ENCODE peak calls at places on chromosomes 16 and 17, in five cellular contexts. One of them, this sample, is unnamed.

GRCh38 chr17:35795871-35796265 is 427 bp upstream of the MMP28 start:
- DNase-seq in effector memory CD4-positive, alpha-beta T cell: no peak
- DNase-seq in uterus: no peak
- DNase-seq in caudate nucleus: no peak
- DNase-seq in mucosa of descending colon: no peak
- DNase-seq in this sample: no peak

GRCh38 chr17:70780031-70780430 is 610.7 kb downstream of the KCNJ2 start:
- DNase-seq in effector memory CD4-positive, alpha-beta T cell: no peak
- DNase-seq in uterus: no peak
- DNase-seq in caudate nucleus: no peak
- DNase-seq in mucosa of descending colon: no peak
- DNase-seq in this sample: no peak

GRCh38 chr17:59829217-59830006 is 63.3 kb downstream of the TUBD1 start:
- DNase-seq in effector memory CD4-positive, alpha-beta T cell: no peak
- DNase-seq in uterus: no peak
- DNase-seq in caudate nucleus: no peak
- DNase-seq in mucosa of descending colon: peak
- DNase-seq in this sample: no peak

GRCh38 chr17:77451894-77452852 is 311.4 kb downstream of the SEC14L1 start:
- DNase-seq in effector memory CD4-positive, alpha-beta T cell: no peak
- DNase-seq in uterus: peak
- DNase-seq in caudate nucleus: peak
- DNase-seq in mucosa of descending colon: peak
- DNase-seq in this sample: peak

GRCh38 chr17:74271902-74272563 is 2.0 kb upstream of the DNAI2 start:
- DNase-seq in effector memory CD4-positive, alpha-beta T cell: no peak
- DNase-seq in uterus: no peak
- DNase-seq in caudate nucleus: peak
- DNase-seq in mucosa of descending colon: no peak
- DNase-seq in this sample: peak

GRCh38 chr17:38451840-38452529 is 23.7 kb downstream of the ARHGAP23 start:
- DNase-seq in effector memory CD4-positive, alpha-beta T cell: no peak
- DNase-seq in uterus: peak
- DNase-seq in caudate nucleus: no peak
- DNase-seq in mucosa of descending colon: peak
- DNase-seq in this sample: no peak

GRCh38 chr17:70067104-70067503 is 7.9 kb upstream of the KCNJ16 start:
- DNase-seq in effector memory CD4-positive, alpha-beta T cell: no peak
- DNase-seq in uterus: no peak
- DNase-seq in caudate nucleus: no peak
- DNase-seq in mucosa of descending colon: no peak
- DNase-seq in this sample: no peak

GRCh38 chr17:36901506-36901905 is 35.8 kb upstream of the LHX1 start:
- DNase-seq in effector memory CD4-positive, alpha-beta T cell: no peak
- DNase-seq in uterus: no peak
- DNase-seq in caudate nucleus: no peak
- DNase-seq in mucosa of descending colon: no peak
- DNase-seq in this sample: no peak

GRCh38 chr16:49839462-49839825 is 16.5 kb downstream of the ZNF423 start:
- DNase-seq in effector memory CD4-positive, alpha-beta T cell: no peak
- DNase-seq in uterus: no peak
- DNase-seq in caudate nucleus: no peak
- DNase-seq in mucosa of descending colon: no peak
- DNase-seq in this sample: no peak

GRCh38 chr16:24976061-24976779 is 38.9 kb downstream of the ARHGAP17 start:
- DNase-seq in effector memory CD4-positive, alpha-beta T cell: no peak
- DNase-seq in uterus: no peak
- DNase-seq in caudate nucleus: no peak
- DNase-seq in mucosa of descending colon: no peak
- DNase-seq in this sample: no peak

GRCh38 chr17:9224485-9224884 is 203.2 kb downstream of the NTN1 start:
- DNase-seq in effector memory CD4-positive, alpha-beta T cell: no peak
- DNase-seq in uterus: no peak
- DNase-seq in caudate nucleus: no peak
- DNase-seq in mucosa of descending colon: no peak
- DNase-seq in this sample: no peak

GRCh38 chr16:86846136-86846535 is 267.8 kb downstream of the FOXL1 start:
- DNase-seq in effector memory CD4-positive, alpha-beta T cell: no peak
- DNase-seq in uterus: no peak
- DNase-seq in caudate nucleus: no peak
- DNase-seq in mucosa of descending colon: no peak
- DNase-seq in this sample: no peak

GRCh38 chr17:59652119-59652518 is 32.4 kb downstream of the CLTC start:
- DNase-seq in effector memory CD4-positive, alpha-beta T cell: no peak
- DNase-seq in uterus: no peak
- DNase-seq in caudate nucleus: no peak
- DNase-seq in mucosa of descending colon: no peak
- DNase-seq in this sample: no peak

GRCh38 chr17:82876149-82876548 is 36.3 kb upstream of the ZNF750 start:
- DNase-seq in effector memory CD4-positive, alpha-beta T cell: no peak
- DNase-seq in uterus: peak
- DNase-seq in caudate nucleus: no peak
- DNase-seq in mucosa of descending colon: no peak
- DNase-seq in this sample: peak

GRCh38 chr16:85996843-85997242 is 97.9 kb downstream of the IRF8 start:
- DNase-seq in effector memory CD4-positive, alpha-beta T cell: no peak
- DNase-seq in uterus: no peak
- DNase-seq in caudate nucleus: no peak
- DNase-seq in mucosa of descending colon: no peak
- DNase-seq in this sample: no peak

GRCh38 chr16:19520861-19521331 is 1.0 kb downstream of the GDE1 start:
- DNase-seq in effector memory CD4-positive, alpha-beta T cell: no peak
- DNase-seq in uterus: no peak
- DNase-seq in caudate nucleus: no peak
- DNase-seq in mucosa of descending colon: peak
- DNase-seq in this sample: no peak

GRCh38 chr17:40535924-40536717 is 29.2 kb downstream of the CCR7 start:
- DNase-seq in effector memory CD4-positive, alpha-beta T cell: no peak
- DNase-seq in uterus: peak
- DNase-seq in caudate nucleus: no peak
- DNase-seq in mucosa of descending colon: no peak
- DNase-seq in this sample: no peak